ENCODE peak calls at places on chromosomes 4 and X, in seven cellular contexts. O, X, E, J, K, R and H are unnamed samples.

GRCh38 chrX:136652822-136653723 is 5.1 kb downstream of the CD40LG start:
- DNase-seq in K (no peak), J (no peak), E (no peak), O (no peak), X (no peak), R (no peak), H (no peak)

GRCh38 chrX:40084471-40084870 is 13.3 kb downstream of the BCOR start:
- DNase-seq in X (no peak), O (no peak), R (no peak), J (no peak), K (no peak), E (no peak), H (no peak)

GRCh38 chrX:1392376-1393130 is 640 bp upstream of the SLC25A6 start:
- DNase-seq in R (no peak), J (peak; percentile 81), K (no peak), E (peak; percentile 65), O (no peak), X (peak; percentile 50), H (peak; percentile 58)

GRCh38 chr4:2091990-2092652 is 33.0 kb downstream of the NAT8L start:
- DNase-seq in J (no peak), K (no peak), O (no peak), E (no peak), R (no peak), X (no peak), H (no peak)

GRCh38 chr4:68176500-68176899 is 46.8 kb upstream of the TMPRSS11F start:
- DNase-seq in K (no peak), X (no peak), J (no peak), E (no peak), O (no peak), R (no peak), H (no peak)

GRCh38 chr4:57265831-57266582 is 155.8 kb upstream of the IGFBP7 start:
- DNase-seq in E (no peak), K (no peak), X (no peak), R (peak; percentile 36), J (no peak), O (no peak), H (no peak)

GRCh38 chrX:37796302-37796701 is 16.4 kb downstream of the CYBB start:
- DNase-seq in R (no peak), K (no peak), O (no peak), E (no peak), J (no peak), X (no peak), H (no peak)

GRCh38 chr4:177246636-177247584 is 62.8 kb upstream of the NEIL3 start:
- DNase-seq in E (no peak), J (no peak), X (no peak), R (no peak), O (no peak), K (no peak), H (no peak)

GRCh38 chr4:74018116-74018515 is 19.6 kb upstream of the CXCL5 start:
- DNase-seq in K (no peak), J (no peak), X (no peak), O (no peak), E (no peak), R (no peak), H (no peak)

GRCh38 chr4:165302658-165303057 is 24.8 kb upstream of the MSMO1 start:
- DNase-seq in K (no peak), E (no peak), O (no peak), X (no peak), R (no peak), J (no peak), H (no peak)

GRCh38 chr4:174156239-174156826 is 127.1 kb downstream of the FBXO8 start:
- DNase-seq in K (peak; percentile 4), X (peak; percentile 39), R (no peak), O (peak; percentile 23), E (no peak), J (peak; percentile 27), H (no peak)

GRCh38 chr4:10396181-10396580 is 61.0 kb downstream of the ZNF518B start:
- DNase-seq in O (no peak), R (no peak), X (no peak), E (no peak), K (no peak), J (no peak), H (no peak)
- TF ChIP-seq TAF1 in O (no peak), R (no peak), X (no peak), E (no peak), K (no peak), J (no peak), H (no peak)

GRCh38 chr4:18227880-18228279 is 206.3 kb upstream of the LCORL start:
- DNase-seq in E (no peak), R (no peak), K (no peak), J (no peak), O (no peak), X (no peak), H (no peak)
- TF ChIP-seq POLR2AphosphoS5 in E (no peak), R (no peak), K (no peak), J (no peak), O (no peak), X (no peak), H (no peak)

GRCh38 chr4:4362991-4363697 is 23.8 kb upstream of the NSG1 start:
- DNase-seq in E (no peak), X (no peak), O (no peak), J (no peak), R (no peak), K (no peak), H (no peak)
- TF ChIP-seq TAF1 in E (no peak), X (no peak), O (no peak), J (no peak), R (no peak), K (no peak), H (no peak)

DNA sequence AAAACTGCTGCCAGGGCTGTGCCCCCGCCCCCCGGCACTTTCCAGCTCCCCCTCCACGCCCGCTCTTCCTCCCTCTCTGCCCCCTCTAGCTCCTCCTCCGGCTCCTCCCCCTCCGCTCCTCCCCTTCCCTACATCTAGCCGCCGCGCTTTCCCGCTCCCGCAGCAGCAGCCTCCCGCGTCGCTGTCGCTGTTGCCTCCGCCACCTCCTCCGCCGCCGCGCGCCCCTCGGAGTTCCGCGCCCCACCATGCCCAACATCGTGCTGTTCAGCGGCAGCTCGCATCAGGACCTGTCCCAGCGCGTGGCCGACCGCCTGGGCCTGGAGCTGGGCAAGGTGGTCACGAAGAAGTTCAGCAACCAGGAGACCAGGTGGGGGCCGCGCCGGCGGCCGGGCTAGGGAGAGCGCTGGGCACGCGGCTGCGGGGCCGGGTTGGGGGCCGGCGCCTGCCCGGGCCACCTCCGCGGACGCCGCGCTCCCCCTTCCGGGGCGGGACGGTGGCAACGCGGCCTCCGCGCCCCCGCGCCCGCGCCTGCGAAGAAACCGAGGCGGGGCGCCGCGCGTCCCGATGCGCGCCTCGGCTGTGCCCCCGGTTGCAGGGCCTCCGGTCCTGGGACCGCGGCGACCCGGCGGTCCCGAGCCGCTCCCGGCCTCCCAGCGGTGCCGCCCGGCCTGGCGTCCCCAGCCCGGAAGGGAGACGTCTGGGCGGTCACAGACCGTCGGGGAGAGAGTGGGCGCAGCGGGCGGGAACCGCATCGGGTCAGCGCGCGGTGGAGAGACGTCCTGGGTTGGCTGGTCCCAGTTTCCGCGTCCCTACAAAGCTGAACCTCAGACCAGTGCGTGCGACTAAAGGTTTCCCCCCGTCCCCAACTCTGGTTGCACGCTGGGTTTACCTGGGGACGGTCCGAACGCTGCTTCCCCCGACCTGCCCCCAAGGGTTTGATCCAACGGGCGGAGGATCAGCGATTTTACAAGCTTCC is at the start of gene PRPS2:
- DNase-seq in X (peak; percentile 89), O (peak; percentile 16), R (no peak), E (peak; percentile 70), J (peak; percentile 88), K (no peak), H (peak; percentile 70)
- TF ChIP-seq POLR2AphosphoS5 in X (peak; percentile 65), O (peak; percentile 59), R (no peak), E (no peak), J (no peak), K (no peak), H (no peak)

DNA sequence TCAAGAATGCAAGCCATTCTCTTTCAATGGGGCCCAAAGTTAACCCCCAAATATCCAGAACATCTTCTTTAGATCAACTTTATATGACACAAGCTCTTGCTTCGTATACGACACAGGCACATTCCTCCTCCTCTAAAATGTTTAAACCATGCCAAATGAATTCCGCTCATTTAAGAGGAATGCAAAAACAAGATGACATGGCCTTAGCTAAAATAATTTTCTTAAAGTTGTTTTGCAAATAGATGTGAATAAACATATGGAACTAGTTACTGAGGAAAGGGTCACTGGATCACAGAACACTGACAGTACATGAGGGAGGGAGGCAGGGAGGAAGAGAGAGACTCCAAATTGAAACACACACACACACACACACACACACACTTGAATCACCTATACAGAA is 97.4 kb downstream of the RASL11B start:
- DNase-seq in K (no peak), R (no peak), X (no peak), E (no peak), J (no peak), O (no peak), H (no peak)
- TF ChIP-seq TAF1 in K (no peak), R (no peak), X (no peak), E (no peak), J (no peak), O (no peak), H (no peak)

GRCh38 chrX:46306103-46306502 is 239.1 kb downstream of the ZNF674 start:
- DNase-seq in K (no peak), J (no peak), O (no peak), R (no peak), X (no peak), E (no peak), H (no peak)
- TF ChIP-seq POLR2AphosphoS5 in K (no peak), J (no peak), O (no peak), R (no peak), X (no peak), E (no peak), H (no peak)

GRCh38 chr4:150336676-150337412 is 245.1 kb upstream of the MAB21L2 start:
- DNase-seq in K (no peak), J (no peak), O (no peak), R (no peak), E (no peak), X (no peak), H (no peak)
- TF ChIP-seq TAF1 in K (no peak), J (no peak), O (no peak), R (no peak), E (no peak), X (no peak), H (no peak)

GRCh38 chr4:111391864-111392263 is 753.4 kb upstream of the FAM241A start:
- DNase-seq in K (no peak), X (no peak), E (no peak), R (no peak), O (no peak), J (no peak), H (no peak)
- TF ChIP-seq POLR2AphosphoS5 in K (no peak), X (no peak), E (no peak), R (no peak), O (no peak), J (no peak), H (no peak)

GRCh38 chr4:183253451-183253850 is 66.6 kb downstream of the CLDN22 start:
- DNase-seq in X (no peak), O (no peak), R (no peak), K (no peak), J (no peak), E (no peak), H (no peak)

GRCh38 chr4:183252959-183253358 is 67.1 kb downstream of the CLDN22 start:
- DNase-seq in E (no peak), R (no peak), O (no peak), K (no peak), X (no peak), J (no peak), H (no peak)

GRCh38 chr4:183250831-183251230 is 69.2 kb downstream of the CLDN22 start:
- DNase-seq in E (no peak), R (no peak), X (no peak), K (no peak), J (no peak), O (no peak), H (no peak)

GRCh38 chr4:183254162-183254561 is 65.9 kb downstream of the CLDN22 start:
- DNase-seq in E (no peak), O (no peak), K (no peak), R (no peak), X (no peak), J (no peak), H (no peak)

GRCh38 chr4:183249854-183250253 is 70.2 kb downstream of the CLDN22 start:
- DNase-seq in E (no peak), O (peak; percentile 16), J (peak; percentile 57), X (no peak), K (no peak), R (no peak), H (no peak)
- TF ChIP-seq TAF1 in E (no peak), O (no peak), J (no peak), X (no peak), K (no peak), R (no peak), H (no peak)